ENCODE peak calls at places on chromosome 17, in ten cellular contexts. F, N, O, M, L, D, B, Q, X and V are unnamed samples.

GRCh38 chr17:55237268-55237667 is 27.5 kb upstream of the HLF start:
- DNase-seq in F (no peak), D (peak; percentile 20), X (no peak), B (no peak), O (peak; percentile 57), L (no peak), N (no peak), M (peak; percentile 75), Q (no peak), V (no peak)

GRCh38 chr17:82983510-82984248 is 95.7 kb upstream of the METRNL start:
- DNase-seq in F (no peak), X (no peak), B (no peak), Q (no peak), D (no peak), O (no peak), N (no peak), L (no peak), M (no peak), V (no peak)

GRCh38 chr17:21352981-21353265 is 23.2 kb upstream of the KCNJ12 start:
- DNase-seq in L (no peak), Q (no peak), O (no peak), X (no peak), N (no peak), D (no peak), B (no peak), F (no peak), M (no peak), V (no peak)

GRCh38 chr17:77974396-77974795 is 15.9 kb downstream of the TNRC6C start:
- DNase-seq in Q (no peak), B (no peak), L (no peak), M (no peak), F (no peak), D (no peak), O (no peak), N (no peak), X (no peak), V (no peak)

GRCh38 chr17:77740481-77740880 is 218.0 kb upstream of the TNRC6C start:
- DNase-seq in L (no peak), B (no peak), M (no peak), D (no peak), N (no peak), O (no peak), X (no peak), Q (no peak), F (no peak), V (no peak)

GRCh38 chr17:68048996-68049395 is 13.5 kb downstream of the KPNA2 start:
- DNase-seq in O (no peak), B (no peak), F (no peak), M (peak; percentile 46), Q (no peak), N (no peak), X (no peak), D (peak; percentile 37), L (no peak), V (no peak)

GRCh38 chr17:48123776-48124388 is 16.3 kb downstream of the SNX11 start:
- DNase-seq in N (no peak), Q (no peak), M (no peak), X (no peak), L (no peak), F (no peak), B (no peak), O (no peak), D (no peak), V (no peak)

GRCh38 chr17:76585649-76586593 is at the start of gene ST6GALNAC2:
- DNase-seq in L (no peak), D (no peak), N (peak; percentile 69), Q (no peak), X (peak; percentile 89), B (no peak), F (no peak), O (no peak), M (no peak), V (peak; percentile 74)

GRCh38 chr17:19388791-19389190 is 1.8 kb upstream of the MFAP4 start:
- DNase-seq in Q (no peak), M (no peak), L (no peak), B (no peak), N (no peak), F (peak; percentile 37), X (no peak), O (no peak), D (no peak), V (no peak)

GRCh38 chr17:5618511-5618910 is 34.2 kb upstream of the NLRP1 start:
- DNase-seq in B (no peak), O (no peak), L (no peak), X (no peak), N (no peak), D (no peak), Q (no peak), F (no peak), M (no peak), V (no peak)

GRCh38 chr17:6044261-6044660 is 25.9 kb upstream of the WSCD1 start:
- DNase-seq in D (no peak), X (no peak), L (no peak), N (no peak), Q (no peak), O (no peak), F (no peak), M (no peak), B (no peak), V (no peak)

GRCh38 chr17:60646701-60647100 is 30.9 kb upstream of the BCAS3 start:
- DNase-seq in M (no peak), L (no peak), O (no peak), N (no peak), X (no peak), F (no peak), Q (no peak), B (no peak), D (no peak), V (no peak)

GRCh38 chr17:42183741-42184711 is 1.2 kb downstream of the HCRT start:
- DNase-seq in Q (peak; percentile 21), F (peak; percentile 63), N (peak; percentile 72), D (peak; percentile 79), M (peak; percentile 63), X (peak; percentile 12), B (no peak), L (no peak), O (peak; percentile 89), V (peak; percentile 67)

GRCh38 chr17:20280832-20281231 is 186.5 kb downstream of the LGALS9B start:
- DNase-seq in O (no peak), Q (no peak), F (no peak), N (no peak), B (no peak), X (no peak), M (no peak), D (no peak), L (no peak), V (no peak)

DNA sequence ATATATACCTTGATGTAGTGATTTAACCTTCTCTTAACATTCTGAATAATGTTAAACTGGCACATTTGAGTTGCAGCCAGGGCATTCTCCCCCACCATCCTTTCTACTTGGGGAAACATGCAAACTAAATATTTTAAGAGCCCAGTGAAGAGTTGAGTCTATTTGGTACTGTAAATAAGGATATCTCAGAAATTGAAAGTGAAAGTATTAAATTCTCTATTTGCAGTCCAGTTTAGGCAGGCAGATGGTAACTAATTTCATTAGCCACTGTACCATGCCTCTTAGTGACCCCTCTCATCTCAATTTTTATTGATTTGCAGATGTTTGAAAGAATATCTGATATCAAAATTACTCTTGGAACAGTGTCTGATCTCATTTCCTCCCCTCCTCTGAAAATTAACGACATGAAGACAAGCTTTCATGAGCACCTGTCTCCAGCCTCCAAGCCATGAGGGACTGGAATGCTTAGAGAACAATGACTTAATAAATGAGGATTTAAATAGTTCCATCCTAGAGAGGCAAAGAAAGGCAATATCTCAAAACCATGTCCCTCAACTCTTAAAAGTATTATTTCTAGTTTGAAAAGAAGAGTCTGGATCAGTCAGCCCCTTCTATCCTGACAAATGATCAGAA is 137.3 kb downstream of the ANKFN1 start:
- DNase-seq in X (no peak), N (no peak), B (no peak), F (no peak), Q (no peak), D (no peak), O (peak; percentile 40), M (no peak), L (no peak), V (no peak)
- TF ChIP-seq CTCF in X (no peak), N (no peak), B (no peak), F (no peak), Q (no peak), D (no peak), O (no peak), M (no peak), L (no peak), V (no peak)

DNA sequence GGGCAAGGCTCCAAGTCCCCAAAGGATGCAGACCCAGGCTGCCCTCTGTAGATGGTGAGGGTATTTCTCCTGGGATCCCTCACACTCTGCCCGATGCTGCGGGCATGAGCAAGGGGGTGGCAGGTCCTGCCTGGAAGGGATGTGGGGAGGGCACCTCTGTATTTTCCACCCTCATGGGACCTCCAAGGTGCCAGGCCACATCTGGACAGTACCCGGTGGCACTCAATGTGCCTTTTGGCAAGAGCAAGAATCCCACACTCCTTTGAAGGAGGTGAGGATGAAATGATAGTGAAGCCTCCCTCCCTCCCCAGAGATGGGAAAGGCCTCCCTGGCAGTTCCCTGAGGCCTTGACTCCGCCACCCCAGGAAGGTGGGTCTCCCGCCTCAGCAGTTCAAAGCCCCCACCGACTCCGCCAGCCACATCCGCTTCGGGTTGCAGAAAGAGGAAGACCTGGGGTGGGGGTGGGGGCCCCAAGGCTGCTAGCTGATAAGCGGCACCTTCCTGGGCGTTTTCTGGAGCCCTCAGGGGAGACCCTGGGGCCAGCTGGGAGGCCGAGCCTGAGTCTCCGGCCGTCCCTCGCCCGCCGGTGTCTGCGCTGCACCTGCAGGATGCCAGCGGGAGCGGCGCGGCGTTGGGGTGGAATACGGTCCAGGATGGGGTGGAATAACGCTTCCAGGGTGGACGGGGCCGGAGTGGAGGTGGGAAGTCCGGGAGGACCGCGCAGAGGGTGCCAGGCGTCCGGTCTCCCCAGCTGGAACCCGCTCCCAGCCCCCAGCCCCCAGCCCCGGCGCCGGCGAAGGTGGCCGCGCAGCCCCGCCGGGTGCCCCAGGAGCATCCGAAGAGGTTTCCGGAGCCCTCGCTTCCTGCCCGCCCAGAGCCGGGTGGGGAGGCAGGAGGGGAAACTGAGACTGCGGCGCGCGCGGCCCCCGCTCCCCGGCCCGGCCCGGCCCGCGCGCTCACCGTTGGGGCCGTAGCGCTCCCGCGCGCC is 729 bp downstream of the ATP2A3 start:
- DNase-seq in X (no peak), O (peak; percentile 73), M (no peak), B (no peak), N (no peak), D (peak; percentile 95), F (no peak), Q (no peak), L (peak; percentile 57), V (no peak)
- H3K4me3 ChIP-seq in X (no peak overlapping the region), O (peak overlapping the region; percentile 74), M (peak overlapping the region; percentile 47), B (no peak overlapping the region), N (peak overlapping the region; percentile 67), D (peak overlapping the region; percentile 87), F (peak overlapping the region; percentile 60), Q (peak overlapping the region; percentile 49), L (peak overlapping the region; percentile 61), V (no peak overlapping the region)

GRCh38 chr17:35757243-35757642 is 3.4 kb upstream of the C17orf50 start:
- DNase-seq in Q (no peak), M (no peak), L (no peak), O (no peak), F (no peak), N (no peak), X (no peak), B (no peak), D (no peak), V (no peak)
- TF ChIP-seq CTCF in Q (no peak), M (no peak), L (no peak), O (no peak), F (no peak), N (no peak), X (no peak), B (no peak), D (no peak), V (no peak)

GRCh38 chr17:16419074-16419928 is 3.9 kb downstream of the TRPV2 start:
- DNase-seq in L (no peak), X (peak; percentile 87), D (no peak), F (peak; percentile 94), O (no peak), Q (peak; percentile 66), B (peak; percentile 80), M (peak; percentile 59), N (no peak), V (peak; percentile 72)
- H3K4me3 ChIP-seq in L (no peak overlapping the region), X (no peak overlapping the region), D (no peak overlapping the region), F (peak overlapping the region; percentile 3), O (no peak overlapping the region), Q (peak overlapping the region; percentile 20), B (peak overlapping the region; percentile 35), M (no peak overlapping the region), N (no peak overlapping the region), V (no peak overlapping the region)